ENCODE peak calls at places on chromosomes 16 and 17, in five cellular contexts. T is IMR-90, W is astrocyte, F is endothelial cell of umbilical vein, H is fibroblast of lung. X is an unnamed sample. For H3K4me1, the result is how much of the 10 kb centered on the place peaks cover.

GRCh38 chr17:41917192-41917591 is 1.6 kb downstream of the ACLY start:
- DNase-seq in T (peak), W (peak), F (peak), H (peak), X (peak)

GRCh38 chr16:6482861-6483530 is 849.6 kb upstream of the RBFOX1 start:
- DNase-seq in T (no peak), W (no peak), F (no peak), H (no peak), X (no peak)

GRCh38 chr17:81254955-81255717 is 16.0 kb downstream of the NDUFAF8 start:
- DNase-seq in T (peak), W (peak), F (peak), H (peak), X (peak)

GRCh38 chr16:71552698-71553503 is 24.0 kb downstream of the TAT start:
- DNase-seq in T (no peak), W (no peak), F (no peak), H (no peak), X (no peak)

GRCh38 chr16:27712251-27712711 is 162.3 kb downstream of the KATNIP start:
- DNase-seq in T (no peak), W (no peak), F (no peak), H (no peak), X (no peak)

GRCh38 chr16:23640669-23640958 is 496 bp downstream of the PALB2 start:
- DNase-seq in T (no peak), W (no peak), F (no peak), H (peak), X (no peak)

GRCh38 chr16:70635356-70636016 is 10.9 kb upstream of the IL34 start:
- DNase-seq in T (peak), W (peak), F (peak), H (peak), X (peak)

GRCh38 chr16:7763111-7763510 is 430.5 kb downstream of the RBFOX1 start:
- DNase-seq in T (no peak), W (no peak), F (no peak), H (no peak), X (no peak)

GRCh38 chr17:65231662-65232335 is 94.6 kb downstream of the RGS9 start:
- DNase-seq in T (peak), W (peak), F (peak), H (peak), X (peak)

GRCh38 chr17:77833769-77834168 is 124.7 kb upstream of the TNRC6C start:
- DNase-seq in T (no peak), W (no peak), F (no peak), H (no peak), X (no peak)

GRCh38 chr16:84899414-84899813 is 79.6 kb downstream of the CRISPLD2 start:
- DNase-seq in T (no peak), W (no peak), F (no peak), H (no peak), X (no peak)

GRCh38 chr16:48157302-48157701 is 1.5 kb upstream of the ABCC12 start:
- DNase-seq in T (no peak), W (no peak), F (no peak), H (no peak), X (no peak)

DNA sequence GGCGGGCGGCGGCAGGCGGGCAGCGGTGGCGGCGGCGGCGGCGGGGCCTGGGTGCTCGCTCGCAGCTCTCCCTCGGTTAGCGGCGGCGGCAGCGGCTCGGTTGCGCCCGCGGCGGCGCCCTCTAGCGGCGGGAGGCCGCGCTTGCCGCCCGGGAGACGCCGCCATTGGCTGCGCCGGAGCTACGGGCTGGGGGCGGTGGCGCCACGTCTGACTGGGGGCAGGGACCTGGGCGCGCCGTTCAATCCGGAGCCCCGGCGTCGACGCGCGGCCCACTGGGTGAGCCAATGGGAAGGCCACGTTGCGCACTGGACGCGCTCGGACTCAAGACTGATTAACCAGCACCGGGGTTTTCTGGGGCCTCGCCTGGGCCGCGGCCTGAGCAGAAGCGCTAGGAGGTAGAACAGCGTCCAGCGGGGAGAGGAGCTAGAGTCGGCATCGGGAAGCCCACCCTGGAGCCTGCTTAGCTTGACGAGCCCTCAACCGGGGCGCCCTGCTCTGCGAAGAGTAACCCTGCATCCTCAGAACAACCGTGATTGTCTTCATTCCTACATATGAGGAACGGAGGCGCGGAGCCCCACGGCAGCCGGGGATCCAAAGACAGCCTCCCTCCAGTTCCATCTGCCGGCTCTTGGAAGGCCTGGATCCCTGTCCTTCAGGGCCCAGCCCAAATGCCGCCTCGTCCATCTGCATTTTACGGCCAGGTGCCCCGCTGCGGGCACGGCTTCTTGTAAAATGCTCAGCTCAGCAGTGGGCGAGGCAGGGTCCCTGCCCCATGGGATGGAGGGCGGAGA is at the start of gene ZC3H7A:
- DNase-seq in T (peak), W (peak), F (peak), H (peak), X (peak)
- H3K4me1 ChIP-seq in T (under half), W (under half), F (under half), H (under half), X (half or more)

DNA sequence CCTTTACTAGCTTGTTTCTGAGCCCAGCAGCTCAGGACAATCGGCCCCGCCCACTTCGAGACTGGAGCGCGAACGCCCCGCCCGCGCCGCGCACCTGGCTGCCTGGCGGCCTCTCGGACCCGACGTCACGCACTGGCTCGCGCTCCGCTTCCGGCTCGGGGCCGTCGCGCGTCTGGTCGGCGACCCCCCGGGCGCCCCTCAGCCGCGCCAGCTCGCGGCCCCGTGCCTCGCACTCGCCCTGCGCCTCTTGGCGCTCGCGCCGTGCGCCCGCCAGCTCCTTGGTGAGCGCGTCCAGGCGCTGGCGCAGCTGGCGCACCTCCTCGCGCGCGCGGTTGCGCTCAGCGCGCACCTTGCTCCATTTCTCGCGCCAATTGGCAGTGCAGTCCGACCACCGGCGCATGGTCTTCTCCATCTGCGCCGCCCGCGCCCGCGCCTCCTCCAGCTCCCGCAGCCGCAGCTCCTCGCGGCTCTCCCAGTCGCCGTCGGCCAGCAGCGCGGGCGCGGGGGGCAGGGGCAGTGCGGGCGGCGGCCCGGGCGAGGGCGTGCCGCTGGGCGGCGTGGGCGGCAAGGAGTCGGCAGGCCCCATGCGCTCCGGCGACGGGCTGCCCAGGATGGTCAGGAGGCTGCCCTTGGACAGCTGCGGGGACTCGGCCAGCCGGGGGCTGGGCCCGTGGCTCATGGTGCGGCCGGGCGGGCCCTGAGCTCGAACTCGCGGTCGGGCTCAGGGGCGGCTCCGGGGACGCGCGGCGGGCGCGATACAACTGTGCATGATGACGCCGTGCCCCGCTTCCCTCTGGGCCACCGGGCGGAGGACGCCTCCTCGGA is 7.7 kb downstream of the CCDC102A start:
- DNase-seq in T (no peak), W (no peak), F (no peak), H (no peak), X (no peak)
- H3K4me3 ChIP-seq in T (no peak), W (no peak), F (no peak), H (no peak), X (no peak)

GRCh38 chr17:30600830-30601494 is 123.8 kb downstream of the GOSR1 start:
- DNase-seq in T (peak), W (no peak), F (peak), H (peak), X (peak)
- H3K9ac ChIP-seq in T (peak), W (peak), F (peak), H (peak), X (peak)

GRCh38 chr17:76166906-76167305 is 25.9 kb upstream of the FOXJ1 start:
- DNase-seq in T (no peak), W (no peak), F (no peak), H (no peak), X (no peak)
- H3K4me1 ChIP-seq in T (under half), W (under half), F (under half), H (under half), X (under half)

GRCh38 chr17:28715217-28715616 is 2.5 kb downstream of the RAB34 start:
- DNase-seq in T (no peak), W (no peak), F (no peak), H (no peak), X (no peak)

GRCh38 chr17:28716740-28717577 is 709 bp downstream of the RAB34 start:
- DNase-seq in T (peak), W (peak), F (peak), H (peak), X (peak)

GRCh38 chr17:28718317-28718672 is 627 bp upstream of the RAB34 start:
- DNase-seq in T (no peak), W (no peak), F (no peak), H (no peak), X (no peak)

GRCh38 chr17:28718990-28719433 is 773 bp upstream of the RPL23A start:
- DNase-seq in T (no peak), W (no peak), F (no peak), H (no peak), X (no peak)

DNA sequence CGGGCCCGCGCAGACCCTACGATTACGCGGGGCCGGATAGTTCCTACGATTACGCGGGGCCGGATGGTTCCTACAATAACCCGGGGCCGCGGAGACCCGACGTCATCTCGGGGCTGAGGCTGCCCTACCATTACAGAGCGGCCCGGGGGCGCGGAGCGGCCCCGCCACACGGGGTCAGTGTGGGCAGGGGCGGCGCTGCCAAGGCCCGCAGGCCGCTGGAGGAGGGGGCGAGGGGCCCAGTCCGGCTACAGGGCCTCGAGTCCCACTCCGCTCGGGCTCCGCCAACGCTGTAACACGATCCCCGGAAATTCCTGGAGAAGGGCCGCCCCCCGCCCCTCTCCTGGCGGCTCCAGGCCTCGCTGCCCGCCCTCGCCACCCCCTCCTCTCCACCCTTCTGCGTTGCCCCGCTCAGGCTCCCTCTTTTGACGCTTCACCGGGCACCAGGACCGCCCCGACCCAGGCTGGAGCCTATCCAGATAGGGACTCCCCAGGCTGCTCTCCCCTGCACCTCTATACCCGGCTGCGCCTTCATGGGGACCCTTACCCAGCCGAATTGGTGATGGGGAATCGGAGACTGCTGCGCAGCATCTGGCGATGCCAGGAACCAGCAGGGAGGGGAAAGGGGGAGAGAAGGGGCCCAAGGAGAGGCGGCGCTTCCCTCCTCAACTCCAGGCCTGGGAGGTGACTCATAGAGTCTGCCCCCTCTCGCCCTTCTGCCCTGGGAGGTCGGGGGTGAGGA is at the start of gene RAB34:
- DNase-seq in T (peak), W (peak), F (peak), H (peak), X (peak)
- H3K4me3 ChIP-seq in T (peak), W (peak), F (peak), H (peak), X (peak)

GRCh38 chr17:54785643-54786258 is 114.9 kb upstream of the TOM1L1 start:
- DNase-seq in T (no peak), W (no peak), F (no peak), H (no peak), X (no peak)
- H3K9ac ChIP-seq in T (no peak), W (no peak), F (no peak), H (no peak), X (no peak)

GRCh38 chr16:30380072-30380471 is 2.3 kb downstream of the SEPTIN1 start:
- DNase-seq in T (no peak), W (no peak), F (no peak), H (no peak), X (no peak)
- H3K4me1 ChIP-seq in T (under half), W (under half), F (under half), H (under half), X (under half)

DNA sequence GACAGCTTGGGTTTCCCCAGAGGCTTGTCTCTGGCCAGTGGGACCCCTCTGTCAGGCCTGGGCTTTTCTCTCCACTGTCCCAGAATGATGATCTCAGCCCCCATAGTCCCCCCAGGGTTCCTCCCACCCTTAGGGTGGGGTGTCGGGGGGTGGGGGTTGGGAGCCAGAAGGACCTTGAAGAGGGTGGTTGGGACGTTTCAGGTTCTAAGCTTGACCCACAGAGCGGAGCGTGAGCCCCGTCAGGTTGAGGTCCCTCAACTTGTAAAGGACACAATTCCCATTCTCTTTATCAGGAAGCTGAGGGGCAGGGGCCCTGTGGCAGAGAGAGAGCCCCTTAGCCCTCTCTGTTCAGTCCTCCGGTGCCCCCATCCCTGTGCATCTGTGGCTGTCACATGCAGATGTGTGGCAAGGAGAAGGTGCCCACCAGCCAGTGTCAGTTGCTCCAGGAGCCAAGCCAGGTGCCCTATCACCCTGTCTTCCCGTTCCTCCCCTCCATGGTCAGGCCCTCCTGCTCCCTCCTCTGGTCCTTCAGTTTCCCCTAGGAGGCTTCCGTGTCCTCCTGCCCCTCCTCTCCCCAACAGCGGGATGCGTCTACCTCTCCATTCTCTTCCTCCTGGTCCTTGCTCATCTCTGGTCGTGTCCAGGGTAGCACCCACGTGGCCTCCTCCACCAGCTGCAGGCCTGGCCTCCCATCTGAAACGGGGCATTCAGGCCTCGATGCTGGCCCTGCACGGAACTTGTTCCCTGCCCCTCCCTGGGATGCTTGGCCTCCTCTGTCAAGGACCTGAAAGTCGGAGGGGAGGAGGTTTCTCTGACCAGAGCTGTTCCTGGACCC is 1.5 kb upstream of the NTN3 start:
- DNase-seq in T (no peak), W (no peak), F (no peak), H (no peak), X (no peak)
- H3K4me3 ChIP-seq in T (no peak), W (no peak), F (no peak), H (no peak), X (no peak)

GRCh38 chr17:38336838-38337237 is 6.9 kb downstream of the GPR179 start:
- DNase-seq in T (no peak), W (no peak), F (no peak), H (no peak), X (no peak)

GRCh38 chr17:38338053-38338452 is 5.7 kb downstream of the GPR179 start:
- DNase-seq in T (no peak), W (no peak), F (no peak), H (no peak), X (no peak)

GRCh38 chr17:38338535-38338934 is 5.2 kb downstream of the GPR179 start:
- DNase-seq in T (no peak), W (no peak), F (no peak), H (no peak), X (no peak)

GRCh38 chr17:38341035-38341721 is 2.6 kb downstream of the GPR179 start:
- DNase-seq in T (no peak), W (no peak), F (peak), H (no peak), X (peak)

DNA sequence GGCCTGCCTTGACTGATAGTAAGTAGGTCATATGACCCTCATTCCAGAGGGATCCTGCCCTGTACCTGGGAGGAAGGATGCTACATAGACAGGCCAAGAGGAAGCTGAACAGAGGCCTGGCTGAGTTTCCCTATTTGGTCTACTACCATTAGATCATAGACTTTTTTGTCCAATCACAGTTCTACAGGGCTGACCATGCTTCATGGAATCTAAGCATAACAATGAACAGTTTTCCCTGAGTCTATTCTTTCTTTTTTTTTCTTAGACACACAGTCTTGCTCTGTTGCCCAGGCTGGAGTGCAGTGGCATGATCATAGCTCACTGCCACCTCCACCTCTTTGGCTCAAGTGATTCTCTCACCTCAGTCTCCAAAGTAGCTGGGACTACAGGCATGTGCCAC is 3.9 kb downstream of the GPR179 start:
- DNase-seq in T (peak), W (no peak), F (no peak), H (peak), X (no peak)
- H3K9ac ChIP-seq in T (no peak), W (no peak), F (no peak), H (no peak), X (no peak)